ENCODE peak calls at places on chromosomes 11 and 22, in ten cellular contexts. V, H, R, E, I, B, N, D, S and Y are unnamed samples.
A peak's percentile ranks its signal among the peaks of the same experiment; 100 is the strongest.

GRCh38 chr11:66076561-66076960 is 6.5 kb downstream of the PACS1 start:
- DNase-seq in R (peak; percentile 49), V (no peak), D (no peak), S (no peak), I (no peak), H (no peak), E (no peak), N (no peak), B (no peak), Y (no peak)

GRCh38 chr22:37068859-37069258 is 17.3 kb downstream of the KCTD17 start:
- DNase-seq in S (no peak), I (no peak), N (peak; percentile 30), D (no peak), V (no peak), E (no peak), R (no peak), B (no peak), H (peak; percentile 86), Y (no peak)

GRCh38 chr11:66676279-66676919 is 1.3 kb downstream of the RBM4B start:
- DNase-seq in V (no peak), R (no peak), I (no peak), B (no peak), N (no peak), D (no peak), H (no peak), S (no peak), E (no peak), Y (no peak)

GRCh38 chr11:78341841-78342240 is 75.8 kb downstream of the GAB2 start:
- DNase-seq in D (no peak), B (no peak), R (no peak), H (no peak), V (no peak), S (no peak), I (no peak), N (no peak), E (no peak), Y (no peak)

GRCh38 chr22:23206915-23207314 is 26.6 kb downstream of the BCR start:
- DNase-seq in B (no peak), R (no peak), S (no peak), H (no peak), I (no peak), D (no peak), E (no peak), V (no peak), N (peak; percentile 53), Y (no peak)

GRCh38 chr11:44861829-44862545 is 88.7 kb downstream of the TP53I11 start:
- DNase-seq in E (no peak), S (peak; percentile 52), N (peak; percentile 50), I (peak; percentile 68), H (peak; percentile 64), V (peak; percentile 89), B (peak; percentile 58), D (peak; percentile 89), R (peak; percentile 92), Y (peak; percentile 96)

GRCh38 chr22:37165940-37166674 is 16.4 kb upstream of the IL2RB start:
- DNase-seq in E (no peak), S (no peak), B (no peak), I (no peak), R (no peak), N (no peak), D (no peak), H (no peak), V (no peak), Y (no peak)

GRCh38 chr11:408154-409007 is 6.4 kb downstream of the SIGIRR start:
- DNase-seq in N (no peak), V (no peak), D (no peak), B (no peak), S (no peak), H (no peak), I (no peak), R (no peak), E (no peak), Y (no peak)

GRCh38 chr11:134332189-134332631 is 422 bp downstream of the GLB1L2 start:
- DNase-seq in R (no peak), S (peak; percentile 34), D (no peak), I (peak; percentile 53), H (peak; percentile 75), E (peak; percentile 43), V (no peak), B (no peak), N (peak; percentile 66), Y (no peak)

GRCh38 chr11:35151241-35151640 is 12.3 kb downstream of the CD44 start:
- DNase-seq in H (no peak), B (no peak), S (no peak), R (no peak), V (no peak), I (no peak), D (no peak), E (no peak), N (no peak), Y (no peak)

GRCh38 chr11:47724041-47724729 is 9.0 kb upstream of the AGBL2 start:
- DNase-seq in D (no peak), R (no peak), I (peak; percentile 66), N (no peak), S (peak; percentile 32), H (no peak), V (no peak), E (no peak), B (no peak), Y (no peak)

GRCh38 chr11:132942611-132943324 is 589.5 kb downstream of the OPCML start:
- DNase-seq in R (no peak), V (no peak), B (no peak), H (peak; percentile 59), S (no peak), N (no peak), I (no peak), D (no peak), E (no peak), Y (peak; percentile 80)

GRCh38 chr11:46112961-46113617 is 8.2 kb downstream of the PHF21A start:
- DNase-seq in H (peak; percentile 93), B (no peak), V (no peak), I (no peak), D (peak; percentile 67), E (peak; percentile 49), S (peak; percentile 39), N (peak; percentile 67), R (no peak), Y (no peak)

GRCh38 chr11:33488971-33489370 is 211.7 kb downstream of the C11orf91 start:
- DNase-seq in R (no peak), V (no peak), N (no peak), B (no peak), E (no peak), I (no peak), H (no peak), D (no peak), S (no peak), Y (no peak)

GRCh38 chr11:2186669-2187266 is 15.2 kb upstream of the TH start:
- DNase-seq in R (no peak), B (peak; percentile 62), H (peak; percentile 71), E (no peak), D (peak; percentile 51), I (peak; percentile 31), V (no peak), N (peak; percentile 44), S (no peak), Y (no peak)

DNA sequence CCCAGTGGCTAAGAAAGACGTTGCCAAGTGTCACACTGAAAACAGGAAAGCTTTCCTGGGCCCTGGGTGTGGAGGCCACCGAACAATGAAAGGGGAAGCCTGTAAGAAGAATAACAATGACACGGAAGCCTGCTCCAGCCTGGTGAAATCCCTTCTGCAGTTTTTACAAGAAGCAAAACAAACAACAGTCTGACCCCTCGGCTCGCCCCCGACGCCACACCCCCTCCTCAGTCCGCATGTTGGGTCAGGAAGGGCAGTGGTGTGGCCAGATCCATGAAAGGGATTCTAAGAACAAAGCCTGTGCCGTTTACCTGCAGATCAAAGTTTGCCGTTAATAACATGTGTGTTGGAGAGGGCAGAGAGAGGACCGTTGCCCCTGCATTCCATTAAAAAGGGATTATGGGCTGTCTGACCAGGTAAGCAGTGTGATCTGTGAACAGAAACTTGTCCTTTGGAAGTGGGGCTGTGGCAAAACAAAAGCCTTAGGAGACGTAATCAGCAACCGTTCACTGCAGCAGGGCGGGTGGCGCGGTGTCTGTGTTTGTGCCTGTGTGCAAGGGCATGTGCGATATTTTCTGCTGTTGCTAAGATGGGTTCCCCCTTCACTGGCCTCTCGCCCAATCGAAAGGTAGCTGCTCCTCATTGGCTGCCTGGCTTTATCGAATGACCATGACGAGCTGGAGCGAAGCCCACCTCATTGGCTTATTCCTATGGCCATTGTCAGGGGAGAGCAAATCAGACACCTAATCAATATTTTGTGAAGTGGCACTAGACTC is 113.8 kb upstream of the BLID start:
- DNase-seq in I (no peak), S (no peak), V (no peak), H (peak; percentile 76), B (no peak), R (no peak), E (no peak), N (no peak), D (no peak), Y (no peak)
- TF ChIP-seq POLR2AphosphoS5 in I (no peak), S (no peak), V (no peak), H (peak; percentile 16), B (no peak), R (no peak), E (no peak), N (no peak), D (no peak), Y (no peak)

GRCh38 chr22:50738649-50739227 is 734 bp downstream of the ACR start:
- DNase-seq in S (no peak), V (no peak), R (peak; percentile 3), B (peak; percentile 15), D (no peak), I (no peak), H (no peak), E (peak; percentile 2), N (no peak), Y (no peak)
- TF ChIP-seq POLR2AphosphoS5 in S (no peak), V (no peak), R (no peak), B (no peak), D (no peak), I (no peak), H (no peak), E (no peak), N (no peak), Y (no peak)

GRCh38 chr22:24553597-24554315 is 1.2 kb downstream of the GUCD1 start:
- DNase-seq in D (no peak), R (no peak), S (no peak), H (no peak), E (peak; percentile 36), I (peak; percentile 29), V (no peak), N (no peak), B (peak; percentile 62), Y (no peak)
- TF ChIP-seq POLR2AphosphoS5 in D (no peak), R (no peak), S (no peak), H (no peak), E (no peak), I (no peak), V (no peak), N (no peak), B (no peak), Y (no peak)

DNA sequence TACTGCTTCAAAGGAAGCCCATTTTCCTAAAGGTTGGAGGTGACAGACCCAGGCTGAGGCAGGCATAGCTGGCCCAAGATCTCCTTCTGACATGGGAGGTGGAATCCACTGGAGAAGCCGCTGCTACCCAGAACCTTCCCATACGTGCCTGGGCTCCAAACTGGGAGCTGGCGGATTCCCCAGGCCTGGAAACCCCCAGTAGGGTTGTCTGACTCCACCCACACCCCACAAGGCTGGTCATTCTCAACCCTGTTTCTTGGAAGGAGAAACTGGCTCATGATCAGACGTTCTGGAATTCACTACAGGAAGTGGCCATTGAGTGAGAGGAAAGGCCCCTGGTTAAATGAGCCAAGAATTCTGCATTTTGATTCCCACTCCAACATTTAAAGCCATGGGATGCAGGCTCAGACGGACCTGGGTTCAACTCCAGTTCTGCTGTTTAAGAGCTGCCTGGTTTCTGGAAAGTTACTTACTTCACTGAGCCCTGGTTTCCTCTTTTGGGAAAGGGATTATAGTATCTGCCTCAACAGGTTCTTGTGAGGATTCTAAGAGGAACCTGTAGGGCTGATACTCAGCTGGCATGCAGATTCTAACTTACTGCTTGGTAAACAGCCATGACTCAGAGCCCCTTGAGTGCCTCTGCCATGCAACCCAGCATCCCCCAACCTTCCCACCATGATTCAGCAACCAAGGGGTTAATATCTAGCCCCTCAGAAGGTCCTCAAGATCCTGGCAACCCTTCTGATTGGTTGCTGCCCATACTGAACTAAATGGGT is 19.4 kb upstream of the TSKU start:
- DNase-seq in N (no peak), D (no peak), I (no peak), E (no peak), B (no peak), V (no peak), H (no peak), S (peak; percentile 43), R (peak; percentile 30), Y (no peak)
- TF ChIP-seq POLR2AphosphoS5 in N (no peak), D (no peak), I (no peak), E (peak; percentile 67), B (peak; percentile 55), V (no peak), H (no peak), S (peak; percentile 21), R (no peak), Y (peak; percentile 18)